ENCODE peak calls at places on chromosomes 4 and X, in five cellular contexts. N, E, U, O and L are unnamed samples.

GRCh38 chr4:123423819-123424218 is 27.2 kb downstream of the SPRY1 start:
- DNase-seq in N (no peak), E (no peak), U (no peak), O (no peak), L (no peak)

GRCh38 chr4:74100531-74100930 is 1.5 kb upstream of the CXCL2 start:
- DNase-seq in N (no peak), E (no peak), U (no peak), O (no peak), L (no peak)

GRCh38 chrX:65993332-65993731 is 46.5 kb downstream of the VSIG4 start:
- DNase-seq in N (no peak), E (no peak), U (no peak), O (no peak), L (no peak)

GRCh38 chr4:153637201-153637600 is 46.9 kb upstream of the TLR2 start:
- DNase-seq in N (no peak), E (no peak), U (no peak), O (no peak), L (no peak)

GRCh38 chrX:29090811-29091210 is 503.6 kb downstream of the IL1RAPL1 start:
- DNase-seq in N (peak), E (no peak), U (peak), O (no peak), L (no peak)

GRCh38 chr4:56907489-56908205 is at the start of gene REST:
- DNase-seq in N (peak), E (peak), U (peak), O (no peak), L (no peak)

GRCh38 chr4:16591867-16592266 is 306.6 kb downstream of the LDB2 start:
- DNase-seq in N (no peak), E (peak), U (no peak), O (no peak), L (no peak)

GRCh38 chr4:14987054-14987453 is 15.2 kb upstream of the CPEB2 start:
- DNase-seq in N (no peak), E (no peak), U (no peak), O (no peak), L (no peak)

GRCh38 chr4:23360718-23361117 is 529.1 kb downstream of the PPARGC1A start:
- DNase-seq in N (no peak), E (no peak), U (no peak), O (no peak), L (no peak)

GRCh38 chr4:86608757-86609375 is 14.8 kb downstream of the PTPN13 start:
- DNase-seq in N (no peak), E (no peak), U (no peak), O (no peak), L (no peak)

DNA sequence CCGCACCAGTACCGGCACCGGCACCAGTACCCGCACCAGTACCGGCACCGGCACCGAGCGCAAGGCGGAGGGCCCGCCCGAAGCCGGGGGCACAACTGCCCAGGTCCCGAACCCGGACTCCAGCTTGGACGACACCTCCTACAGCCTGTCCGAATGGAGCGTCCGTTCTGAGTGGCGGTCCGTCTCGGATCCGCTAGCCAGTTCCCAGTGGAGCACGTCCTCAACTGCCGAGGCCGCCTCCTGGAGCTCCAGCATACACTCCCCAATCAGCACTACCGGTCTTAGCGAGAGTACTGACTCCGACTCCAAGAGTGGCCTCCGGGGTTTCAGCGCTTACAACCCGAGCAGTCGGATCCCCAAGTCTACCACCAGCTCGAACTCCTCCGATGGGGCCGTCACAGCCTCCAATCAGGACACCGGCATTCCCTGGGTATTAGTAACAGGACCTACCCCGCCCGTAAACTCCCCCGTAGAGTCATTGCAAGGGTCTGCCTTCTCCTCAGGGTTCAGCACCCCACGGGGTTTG is 885 bp upstream of the MAOA start:
- DNase-seq in N (peak), E (no peak), U (peak), O (no peak), L (no peak)
- H3K4me3 ChIP-seq in N (peak), E (peak), U (peak), O (peak), L (peak)

GRCh38 chr4:147772459-147772969 is 40.6 kb downstream of the ARHGAP10 start:
- DNase-seq in N (peak), E (no peak), U (peak), O (no peak), L (peak)
- H3K4me3 ChIP-seq in N (peak), E (no peak), U (no peak), O (no peak), L (no peak)

GRCh38 chr4:8201341-8201781 is 2.3 kb downstream of the SH3TC1 start:
- DNase-seq in N (no peak), E (no peak), U (no peak), O (no peak), L (no peak)

GRCh38 chr4:8200302-8200975 is 1.3 kb downstream of the SH3TC1 start:
- DNase-seq in N (no peak), E (no peak), U (no peak), O (no peak), L (no peak)

GRCh38 chr4:8198206-8198905 is 734 bp upstream of the SH3TC1 start:
- DNase-seq in N (no peak), E (no peak), U (no peak), O (no peak), L (no peak)

GRCh38 chr4:8198906-8199593 is at the start of gene SH3TC1:
- DNase-seq in N (peak), E (no peak), U (peak), O (peak), L (peak)

GRCh38 chr4:8199594-8200301 is 658 bp downstream of the SH3TC1 start:
- DNase-seq in N (no peak), E (no peak), U (no peak), O (no peak), L (no peak)
- H3K4me3 ChIP-seq in N (peak), E (no peak), U (peak), O (peak), L (peak)

DNA sequence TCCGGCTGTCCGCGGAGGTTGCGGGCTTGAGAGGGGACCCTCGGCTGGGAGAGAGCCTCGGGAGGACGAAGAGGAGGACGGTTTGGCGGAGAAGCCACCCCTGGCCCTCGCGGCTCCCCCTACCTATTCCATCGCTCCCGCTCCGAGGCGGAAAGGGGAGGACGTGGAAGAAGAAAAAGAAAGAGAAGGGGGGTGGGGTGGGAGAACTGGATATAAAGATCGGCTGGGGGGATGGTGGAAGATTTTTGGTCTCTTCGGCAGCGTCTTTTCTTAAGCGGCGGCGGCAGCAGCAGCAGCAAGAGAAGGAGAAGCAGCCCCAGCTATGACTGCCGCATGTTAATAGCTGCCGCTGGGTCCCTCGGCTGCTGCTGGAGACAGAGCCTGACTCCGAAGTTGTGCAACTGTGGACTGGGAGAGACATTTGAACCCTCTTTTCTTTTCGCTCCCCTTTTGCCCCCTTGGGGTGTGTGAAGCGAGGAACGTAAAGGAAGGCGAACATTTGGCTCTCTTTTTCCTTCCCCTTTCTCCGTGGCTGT is 933 bp downstream of the ADGRL3 start:
- DNase-seq in N (peak), E (peak), U (peak), O (no peak), L (no peak)
- H3K4me3 ChIP-seq in N (peak), E (peak), U (peak), O (no peak), L (peak)

DNA sequence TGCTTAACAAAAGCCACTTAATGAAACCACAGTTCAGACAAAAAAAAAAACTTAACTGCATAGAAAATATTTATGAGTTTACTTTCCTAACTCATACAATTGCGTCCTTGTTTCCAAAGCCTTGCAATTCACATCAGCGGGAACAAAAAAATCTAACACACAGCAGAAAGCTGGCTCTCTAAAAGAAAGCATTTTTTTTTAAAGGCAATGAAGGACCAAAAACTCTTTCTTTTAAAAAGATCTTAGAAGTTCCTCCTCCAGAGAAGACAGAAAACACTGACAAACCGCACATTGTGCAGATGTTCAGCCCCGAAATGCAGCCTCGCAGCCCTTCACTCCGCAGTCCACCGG is 825 bp downstream of the FAT1 start:
- DNase-seq in N (no peak), E (no peak), U (peak), O (no peak), L (no peak)
- H3K4me3 ChIP-seq in N (peak), E (peak), U (peak), O (peak), L (peak)

GRCh38 chrX:150329282-150329681 is 33.8 kb upstream of the MAMLD1 start:
- DNase-seq in N (no peak), E (no peak), U (no peak), O (no peak), L (no peak)

GRCh38 chrX:150334100-150334499 is 29.0 kb upstream of the MAMLD1 start:
- DNase-seq in N (no peak), E (no peak), U (peak), O (no peak), L (no peak)

GRCh38 chrX:150334998-150335397 is 28.1 kb upstream of the MAMLD1 start:
- DNase-seq in N (no peak), E (no peak), U (no peak), O (no peak), L (no peak)

GRCh38 chrX:150329888-150330287 is 33.2 kb upstream of the MAMLD1 start:
- DNase-seq in N (no peak), E (no peak), U (peak), O (no peak), L (no peak)

GRCh38 chrX:150332023-150332422 is 31.1 kb upstream of the MAMLD1 start:
- DNase-seq in N (no peak), E (no peak), U (no peak), O (no peak), L (no peak)
- H3K4me3 ChIP-seq in N (no peak), E (no peak), U (no peak), O (no peak), L (no peak)

GRCh38 chrX:154327026-154327820 is 31.6 kb downstream of the TKTL1 start:
- DNase-seq in N (peak), E (no peak), U (peak), O (no peak), L (no peak)
- H3K4me3 ChIP-seq in N (no peak), E (no peak), U (no peak), O (no peak), L (no peak)

GRCh38 chr4:76559236-76560071 is 124.4 kb downstream of the SHROOM3 start:
- DNase-seq in N (no peak), E (peak), U (no peak), O (no peak), L (no peak)
- H3K4me3 ChIP-seq in N (no peak), E (no peak), U (no peak), O (no peak), L (no peak)